ENCODE peak calls at places on chromosomes 11 and 22, in eight cellular contexts. D is EL; I is D341Med; Y is IMR-90; M is stimulated activated naive CD4-positive, alpha-beta T cell; V is heart left ventricle; N is KG1; J is amniotic stem cell. T is an unnamed sample.

GRCh38 chr11:32068134-32068533 is 22.7 kb upstream of the RCN1 start:
- DNase-seq in I (no peak), D (peak; percentile 36), N (no peak), Y (no peak), M (no peak), V (no peak), J (no peak), T (peak; percentile 27)

GRCh38 chr11:86990520-86990919 is 35.3 kb upstream of the FZD4 start:
- DNase-seq in I (no peak), D (peak; percentile 71), Y (peak; percentile 79), V (no peak), J (no peak), N (no peak), M (no peak), T (peak; percentile 70)

GRCh38 chr22:36467946-36468345 is 13.5 kb downstream of the TXN2 start:
- DNase-seq in N (peak; percentile 49), I (no peak), Y (peak; percentile 97), M (no peak), V (peak; percentile 67), J (peak; percentile 72), D (peak; percentile 98), T (peak; percentile 92)

GRCh38 chr22:36873614-36874308 is 13.0 kb downstream of the NCF4 start:
- DNase-seq in D (peak; percentile 70), V (peak; percentile 44), J (peak; percentile 16), Y (peak; percentile 45), N (peak; percentile 16), M (no peak), I (peak; percentile 69), T (peak; percentile 82)

GRCh38 chr11:33669598-33670249 is 30.9 kb downstream of the C11orf91 start:
- DNase-seq in N (no peak), V (no peak), I (no peak), J (no peak), Y (no peak), M (no peak), D (no peak), T (no peak)

GRCh38 chr11:113884361-113884836 is 9.0 kb upstream of the USP28 start:
- DNase-seq in V (no peak), I (no peak), M (no peak), N (no peak), D (peak; percentile 31), Y (peak; percentile 44), J (no peak), T (no peak)

GRCh38 chr22:30855677-30856518 is 112.7 kb downstream of the MORC2 start:
- DNase-seq in Y (no peak), M (no peak), N (no peak), D (no peak), I (peak; percentile 18), V (no peak), J (no peak), T (peak; percentile 1)

GRCh38 chr11:70493089-70493474 is 94.8 kb downstream of the CTTN start:
- DNase-seq in V (no peak), D (no peak), N (no peak), I (no peak), Y (no peak), M (no peak), J (no peak), T (no peak)

GRCh38 chr11:12112150-12112520 is 1.7 kb downstream of the MICAL2 start:
- DNase-seq in D (no peak), Y (no peak), V (no peak), I (no peak), N (no peak), M (no peak), J (no peak), T (no peak)

GRCh38 chr11:47977651-47978050 is 2.7 kb upstream of the PTPRJ start:
- DNase-seq in Y (peak; percentile 38), M (no peak), I (no peak), J (no peak), N (no peak), V (no peak), D (no peak), T (no peak)

GRCh38 chr11:105553015-105553414 is 56.9 kb upstream of the GRIA4 start:
- DNase-seq in M (no peak), V (no peak), J (no peak), I (no peak), Y (peak; percentile 41), D (peak; percentile 13), N (no peak), T (no peak)

GRCh38 chr22:19635644-19636043 is 78.7 kb upstream of the SEPTIN5 start:
- DNase-seq in I (no peak), M (no peak), N (no peak), D (no peak), J (no peak), V (no peak), Y (no peak), T (no peak)

GRCh38 chr11:118885319-118885718 is 1.6 kb downstream of the CXCR5 start:
- DNase-seq in M (no peak), N (no peak), I (no peak), Y (no peak), V (no peak), D (no peak), J (no peak), T (no peak)

GRCh38 chr22:37752189-37753061 is 55.3 kb upstream of the GCAT start:
- DNase-seq in I (no peak), D (peak; percentile 100), V (peak; percentile 96), M (no peak), Y (peak; percentile 85), J (peak; percentile 87), N (no peak), T (peak; percentile 95)

GRCh38 chr22:48702573-48703264 is 1125.0 kb downstream of the BRD1 start:
- DNase-seq in I (no peak), D (no peak), J (no peak), V (no peak), N (peak; percentile 19), M (no peak), Y (no peak), T (no peak)

GRCh38 chr11:134449713-134450112 is 37.7 kb upstream of the B3GAT1 start:
- DNase-seq in I (no peak), M (no peak), Y (no peak), J (no peak), V (no peak), N (no peak), D (no peak), T (no peak)

GRCh38 chr11:46916251-46916650 is 2.1 kb downstream of the LRP4 start:
- DNase-seq in M (no peak), J (no peak), N (no peak), Y (no peak), I (no peak), V (no peak), D (no peak), T (no peak)

GRCh38 chr11:107457205-107457557 is 444 bp downstream of the CWF19L2 start:
- DNase-seq in Y (peak; percentile 1), M (no peak), I (peak; percentile 34), N (peak; percentile 56), V (no peak), D (peak; percentile 9), J (no peak), T (peak; percentile 14)

GRCh38 chr22:28887725-28888459 is 4.5 kb downstream of the ZNRF3 start:
- DNase-seq in I (no peak), V (no peak), Y (no peak), N (no peak), M (no peak), J (no peak), D (no peak), T (no peak)

GRCh38 chr11:112294688-112295340 is 34.2 kb upstream of the PLET1 start:
- DNase-seq in J (no peak), Y (no peak), I (no peak), D (no peak), M (no peak), V (no peak), N (no peak), T (no peak)

GRCh38 chr11:57568330-57568766 is 876 bp upstream of the UBE2L6 start:
- DNase-seq in J (peak; percentile 37), D (peak; percentile 80), Y (peak; percentile 67), N (peak; percentile 92), M (no peak), I (no peak), V (no peak), T (no peak)

GRCh38 chr11:10503217-10503616 is 37.8 kb downstream of the RNF141 start:
- DNase-seq in Y (no peak), D (no peak), V (no peak), N (no peak), M (no peak), J (no peak), I (no peak), T (no peak)

GRCh38 chr11:95442531-95443050 is 211.6 kb upstream of the SESN3 start:
- DNase-seq in J (no peak), D (no peak), Y (no peak), I (peak; percentile 80), V (no peak), N (no peak), M (no peak), T (no peak)

GRCh38 chr22:21942407-21942895 is 10.2 kb downstream of the PPM1F start:
- DNase-seq in D (peak; percentile 91), J (peak; percentile 47), I (no peak), M (no peak), V (peak; percentile 95), N (peak; percentile 92), Y (peak; percentile 88), T (peak; percentile 89)

GRCh38 chr11:69362315-69362714 is 68.4 kb downstream of the MYEOV start:
- DNase-seq in J (no peak), I (no peak), N (no peak), Y (no peak), V (no peak), D (no peak), M (no peak), T (no peak)

GRCh38 chr11:116499396-116500001 is 273.3 kb downstream of the BUD13 start:
- DNase-seq in I (peak; percentile 86), D (peak; percentile 58), J (no peak), Y (peak; percentile 22), N (peak; percentile 45), V (peak; percentile 66), M (no peak), T (peak; percentile 3)

GRCh38 chr11:69442807-69443137 is 38.7 kb upstream of the LINC01488 start:
- DNase-seq in J (no peak), V (peak; percentile 60), Y (peak; percentile 60), N (no peak), I (no peak), M (no peak), D (peak; percentile 77), T (peak; percentile 80)

GRCh38 chr11:30406978-30407762 is 84.3 kb downstream of the ARL14EP start:
- DNase-seq in V (peak; percentile 38), I (no peak), N (no peak), M (no peak), J (no peak), D (no peak), Y (no peak), T (no peak)

GRCh38 chr11:106706355-106706754 is 311.9 kb downstream of the GUCY1A2 start:
- DNase-seq in N (no peak), M (no peak), V (no peak), D (peak; percentile 52), J (peak; percentile 16), I (no peak), Y (peak; percentile 67), T (peak; percentile 20)

GRCh38 chr22:50074551-50075042 is 10.6 kb downstream of the MLC1 start:
- DNase-seq in M (no peak), N (no peak), Y (no peak), V (no peak), I (no peak), D (no peak), J (no peak), T (no peak)

GRCh38 chr22:35312198-35313059 is 12.7 kb downstream of the TOM1 start:
- DNase-seq in J (no peak), N (no peak), I (no peak), D (peak; percentile 78), V (peak; percentile 63), M (no peak), Y (peak; percentile 82), T (peak; percentile 80)

T was measured in AG08395.